ENCODE peak calls at places on chromosomes 12 and 14, in ten cellular contexts. O is uterus; D is stimulated activated CD4-positive, alpha-beta T cell treated with anti-CD3 and anti-CD28 coated beads, Interleukin-1b, Interleukin-23, amount 100 ng/mL, for 48 hours; Y is WTC11; U is iris pigment epithelial cell; F is stimulated activated naive CD8-positive, alpha-beta T cell treated with anti-CD3 and anti-CD28 coated beads, Interleukin-15, Interleukin-2, amounts not matched to agents 100 U/mL and 50 U/mL, for 24 hours; Q is ELR; K is HT1080; Z is T follicular helper cell; T is LoVo. E is an unnamed sample.

GRCh38 chr12:117085318-117085947 is 13.8 kb downstream of the TESC start:
- DNase-seq in O (no peak), D (no peak), Y (no peak), U (no peak), F (no peak), Q (no peak), K (no peak), Z (no peak), T (no peak), E (no peak)

GRCh38 chr12:46386877-46387629 is 14.5 kb upstream of the SLC38A2 start:
- DNase-seq in O (peak; percentile 51), D (no peak), Y (no peak), U (peak; percentile 89), F (peak; percentile 38), Q (peak; percentile 51), K (peak; percentile 61), Z (no peak), T (no peak), E (peak; percentile 52)

GRCh38 chr12:92139634-92140555 is 5.8 kb downstream of the BTG1 start:
- DNase-seq in O (no peak), D (no peak), Y (no peak), U (peak; percentile 64), F (no peak), Q (peak; percentile 59), K (peak; percentile 40), Z (no peak), T (no peak), E (peak; percentile 48)

GRCh38 chr12:19398376-19399363 is 40.6 kb upstream of the AEBP2 start:
- DNase-seq in O (no peak), D (no peak), Y (no peak), U (no peak), F (no peak), Q (no peak), K (no peak), Z (no peak), T (no peak), E (no peak)

GRCh38 chr12:109557809-109558208 is 15.5 kb downstream of the MMAB start:
- DNase-seq in O (no peak), D (no peak), Y (no peak), U (no peak), F (no peak), Q (peak; percentile 39), K (no peak), Z (no peak), T (no peak), E (no peak)

GRCh38 chr12:74537707-74538385 is at the start of gene ATXN7L3B:
- DNase-seq in O (peak; percentile 90), D (peak; percentile 94), Y (peak; percentile 93), U (peak; percentile 94), F (peak; percentile 96), Q (peak; percentile 96), K (peak; percentile 93), Z (peak; percentile 94), T (peak; percentile 99), E (peak; percentile 90)

GRCh38 chr12:102958073-102958829 is 777 bp downstream of the ASCL1 start:
- DNase-seq in O (no peak), D (peak; percentile 22), Y (peak; percentile 74), U (peak; percentile 60), F (peak; percentile 22), Q (no peak), K (no peak), Z (no peak), T (no peak), E (peak; percentile 8)

GRCh38 chr14:59055439-59056045 is 132.9 kb upstream of the DAAM1 start:
- DNase-seq in O (no peak), D (no peak), Y (peak; percentile 28), U (peak; percentile 63), F (no peak), Q (peak; percentile 64), K (peak; percentile 31), Z (peak; percentile 6), T (peak; percentile 55), E (peak; percentile 46)

GRCh38 chr12:24231298-24231697 is 281.8 kb upstream of the SOX5 start:
- DNase-seq in O (no peak), D (no peak), Y (no peak), U (no peak), F (no peak), Q (no peak), K (no peak), Z (no peak), T (no peak), E (no peak)

GRCh38 chr12:124390442-124391116 is 95.7 kb downstream of the RFLNA start:
- DNase-seq in O (peak; percentile 84), D (no peak), Y (no peak), U (peak; percentile 83), F (no peak), Q (peak; percentile 92), K (peak; percentile 84), Z (no peak), T (no peak), E (peak; percentile 82)

GRCh38 chr12:70618371-70618770 is 18.9 kb downstream of the PTPRB start:
- DNase-seq in O (no peak), D (no peak), Y (no peak), U (no peak), F (no peak), Q (no peak), K (no peak), Z (no peak), T (no peak), E (no peak)

GRCh38 chr14:64293976-64294671 is at the start of gene ESR2:
- DNase-seq in O (peak; percentile 18), D (peak; percentile 6), Y (peak; percentile 58), U (peak; percentile 56), F (peak; percentile 39), Q (peak; percentile 32), K (no peak), Z (no peak), T (no peak), E (peak; percentile 5)

GRCh38 chr12:65845751-65846537 is 21.7 kb downstream of the HMGA2 start:
- DNase-seq in O (no peak), D (no peak), Y (peak; percentile 73), U (peak; percentile 31), F (no peak), Q (no peak), K (no peak), Z (no peak), T (no peak), E (no peak)

GRCh38 chr12:79016181-79016580 is 151.6 kb downstream of the SYT1 start:
- DNase-seq in O (no peak), D (no peak), Y (no peak), U (no peak), F (no peak), Q (no peak), K (no peak), Z (no peak), T (no peak), E (no peak)

GRCh38 chr12:3132636-3133409 is 55.6 kb downstream of the TSPAN9 start:
- DNase-seq in O (peak; percentile 75), D (no peak), Y (peak; percentile 65), U (peak; percentile 61), F (no peak), Q (peak; percentile 50), K (no peak), Z (no peak), T (no peak), E (peak; percentile 76)

GRCh38 chr12:121110211-121110940 is 22.3 kb upstream of the P2RX7 start:
- DNase-seq in O (peak; percentile 58), D (peak; percentile 62), Y (peak; percentile 74), U (peak; percentile 57), F (peak; percentile 70), Q (peak; percentile 69), K (peak; percentile 34), Z (peak; percentile 43), T (peak; percentile 80), E (peak; percentile 57)

GRCh38 chr12:121719926-121720414 is 7.4 kb downstream of the TMEM120B start:
- DNase-seq in O (peak; percentile 40), D (no peak), Y (no peak), U (peak; percentile 89), F (no peak), Q (peak; percentile 91), K (peak; percentile 77), Z (no peak), T (no peak), E (peak; percentile 73)

GRCh38 chr12:1474567-1475153 is 119.7 kb downstream of the FBXL14 start:
- DNase-seq in O (no peak), D (no peak), Y (no peak), U (peak; percentile 95), F (no peak), Q (peak; percentile 90), K (peak; percentile 90), Z (no peak), T (no peak), E (peak; percentile 89)

GRCh38 chr14:59359451-59360124 is 105.6 kb downstream of the GPR135 start:
- DNase-seq in O (no peak), D (no peak), Y (no peak), U (no peak), F (no peak), Q (no peak), K (no peak), Z (no peak), T (no peak), E (peak; percentile 23)

GRCh38 chr14:56102901-56103409 is 15.3 kb upstream of the PELI2 start:
- DNase-seq in O (no peak), D (no peak), Y (no peak), U (no peak), F (no peak), Q (no peak), K (no peak), Z (no peak), T (no peak), E (no peak)

GRCh38 chr12:3122841-3123678 is 45.9 kb downstream of the TSPAN9 start:
- DNase-seq in O (peak; percentile 74), D (no peak), Y (peak; percentile 13), U (peak; percentile 81), F (no peak), Q (peak; percentile 92), K (peak; percentile 91), Z (no peak), T (no peak), E (peak; percentile 97)

GRCh38 chr12:109302358-109302757 is 6.7 kb downstream of the FOXN4 start:
- DNase-seq in O (no peak), D (no peak), Y (no peak), U (no peak), F (no peak), Q (peak; percentile 33), K (no peak), Z (no peak), T (no peak), E (no peak)

GRCh38 chr14:95533391-95533821 is 1.4 kb upstream of the GLRX5 start:
- DNase-seq in O (no peak), D (no peak), Y (no peak), U (peak; percentile 58), F (peak; percentile 37), Q (peak; percentile 63), K (peak; percentile 57), Z (no peak), T (no peak), E (peak; percentile 49)

GRCh38 chr14:74161526-74162158 is 76.9 kb downstream of the LIN52 start:
- DNase-seq in O (no peak), D (no peak), Y (peak; percentile 65), U (no peak), F (no peak), Q (no peak), K (no peak), Z (no peak), T (no peak), E (no peak)

GRCh38 chr12:49525942-49526341 is 12.9 kb upstream of the KCNH3 start:
- DNase-seq in O (no peak), D (no peak), Y (no peak), U (no peak), F (no peak), Q (no peak), K (no peak), Z (no peak), T (no peak), E (no peak)

GRCh38 chr12:1993871-1994371 is 10.3 kb downstream of the DCP1B start:
- DNase-seq in O (no peak), D (no peak), Y (no peak), U (peak; percentile 95), F (no peak), Q (peak; percentile 94), K (peak; percentile 52), Z (no peak), T (no peak), E (peak; percentile 37)

GRCh38 chr12:109680521-109681030 is 33.0 kb upstream of the FAM222A start:
- DNase-seq in O (no peak), D (no peak), Y (no peak), U (no peak), F (no peak), Q (no peak), K (no peak), Z (no peak), T (peak; percentile 23), E (no peak)

GRCh38 chr14:94677239-94677612 is 65.0 kb downstream of the SERPINA3 start:
- DNase-seq in O (no peak), D (no peak), Y (no peak), U (no peak), F (no peak), Q (no peak), K (no peak), Z (no peak), T (no peak), E (no peak)